ENCODE peak calls at places on chromosomes 3 and 15, in eight cellular contexts. X, M, C, S, H, T, F and L are unnamed samples.

GRCh38 chr3:17136251-17136721 is 251.5 kb downstream of the PLCL2 start:
- DNase-seq in X (peak), M (no peak), C (peak), S (no peak), H (no peak), T (peak), F (no peak), L (no peak)

GRCh38 chr3:196804775-196805174 is 62.9 kb upstream of the SENP5 start:
- DNase-seq in X (no peak), M (no peak), C (no peak), S (no peak), H (no peak), T (no peak), F (no peak), L (no peak)

GRCh38 chr15:25508369-25509002 is 69.7 kb upstream of the UBE3A start:
- DNase-seq in X (no peak), M (peak), C (no peak), S (no peak), H (no peak), T (no peak), F (no peak), L (peak)

GRCh38 chr15:100902436-100903190 is 16.5 kb upstream of the LRRK1 start:
- DNase-seq in X (peak), M (no peak), C (peak), S (peak), H (no peak), T (peak), F (peak), L (no peak)

GRCh38 chr3:101720851-101721649 is 3.4 kb upstream of the CEP97 start:
- DNase-seq in X (no peak), M (no peak), C (no peak), S (no peak), H (no peak), T (no peak), F (no peak), L (no peak)

GRCh38 chr3:114207768-114208167 is 28.9 kb upstream of the DRD3 start:
- DNase-seq in X (no peak), M (no peak), C (no peak), S (no peak), H (no peak), T (no peak), F (no peak), L (no peak)

GRCh38 chr3:49098910-49099630 is 5.2 kb upstream of the QRICH1 start:
- DNase-seq in X (no peak), M (no peak), C (no peak), S (no peak), H (no peak), T (no peak), F (no peak), L (no peak)

GRCh38 chr15:51883436-51883835 is 54.0 kb downstream of the TMOD3 start:
- DNase-seq in X (no peak), M (no peak), C (no peak), S (no peak), H (no peak), T (no peak), F (no peak), L (no peak)

GRCh38 chr15:99429681-99430081 is 136.1 kb upstream of the MEF2A start:
- DNase-seq in X (no peak), M (no peak), C (no peak), S (peak), H (no peak), T (no peak), F (no peak), L (no peak)

GRCh38 chr3:119782435-119782834 is 534 bp downstream of the NR1I2 start:
- DNase-seq in X (no peak), M (no peak), C (no peak), S (no peak), H (no peak), T (no peak), F (no peak), L (no peak)

GRCh38 chr3:119779731-119780383 is 2.0 kb upstream of the NR1I2 start:
- DNase-seq in X (no peak), M (no peak), C (no peak), S (no peak), H (no peak), T (no peak), F (no peak), L (peak)

GRCh38 chr3:119783883-119784282 is 2.0 kb downstream of the NR1I2 start:
- DNase-seq in X (no peak), M (no peak), C (no peak), S (no peak), H (no peak), T (no peak), F (no peak), L (no peak)

GRCh38 chr3:119783255-119783654 is 1.4 kb downstream of the NR1I2 start:
- DNase-seq in X (no peak), M (no peak), C (no peak), S (no peak), H (no peak), T (no peak), F (no peak), L (peak)

GRCh38 chr3:119781330-119782198 is at the start of gene NR1I2:
- DNase-seq in X (no peak), M (no peak), C (no peak), S (no peak), H (no peak), T (no peak), F (no peak), L (no peak)
- TF ChIP-seq POLR2A in X (no peak), M (no peak), C (no peak), S (no peak), H (no peak), T (no peak), F (peak), L (no peak)

DNA sequence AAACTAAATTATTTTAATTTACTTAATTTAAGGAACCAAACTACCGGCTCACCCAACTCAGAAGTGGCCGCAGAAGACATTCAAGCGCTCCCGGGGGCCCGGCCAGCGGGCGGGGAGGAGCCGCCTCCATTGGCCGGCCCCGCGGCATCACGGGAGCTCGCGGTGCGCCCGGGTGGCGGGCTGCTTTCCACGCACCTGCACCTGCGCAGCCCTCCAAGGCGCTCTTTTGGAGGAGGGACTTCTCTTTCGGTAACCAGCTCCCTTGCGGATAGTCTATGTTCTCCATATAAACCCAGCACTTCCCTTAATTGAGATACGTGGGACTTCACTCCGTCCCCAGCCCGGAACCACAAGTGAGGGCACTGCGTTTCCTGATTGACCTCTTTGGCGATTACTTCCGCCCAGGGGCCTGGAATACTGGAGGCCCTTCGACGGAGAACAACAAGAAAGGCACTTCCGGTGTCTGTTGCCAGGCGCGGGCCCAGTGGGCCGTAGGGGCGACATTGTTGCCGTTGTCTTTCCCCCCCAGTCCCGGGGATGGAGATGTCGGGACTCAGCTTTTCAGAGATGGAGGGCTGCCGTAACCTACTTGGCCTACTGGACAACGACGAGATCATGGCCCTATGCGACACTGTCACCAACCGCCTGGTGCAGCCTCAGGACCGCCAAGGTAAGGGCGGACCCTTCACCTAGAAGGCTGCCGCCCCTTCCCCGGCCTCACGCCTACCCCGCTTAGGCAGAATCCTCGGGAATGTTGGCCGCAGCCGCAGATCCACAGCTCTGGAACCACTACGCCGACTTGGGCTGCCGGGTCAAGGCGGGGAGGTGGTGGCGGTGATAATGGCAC is at the start of gene C3orf38:
- DNase-seq in X (peak), M (peak), C (peak), S (peak), H (peak), T (peak), F (peak), L (peak)
- TF ChIP-seq POLR2A in X (peak), M (peak), C (peak), S (peak), H (peak), T (peak), F (peak), L (peak)

GRCh38 chr3:53222183-53222901 is 33.5 kb downstream of the TKT start:
- DNase-seq in X (no peak), M (no peak), C (no peak), S (no peak), H (no peak), T (no peak), F (no peak), L (no peak)
- TF ChIP-seq POLR2A in X (no peak), M (no peak), C (no peak), S (no peak), H (no peak), T (no peak), F (no peak), L (no peak)

DNA sequence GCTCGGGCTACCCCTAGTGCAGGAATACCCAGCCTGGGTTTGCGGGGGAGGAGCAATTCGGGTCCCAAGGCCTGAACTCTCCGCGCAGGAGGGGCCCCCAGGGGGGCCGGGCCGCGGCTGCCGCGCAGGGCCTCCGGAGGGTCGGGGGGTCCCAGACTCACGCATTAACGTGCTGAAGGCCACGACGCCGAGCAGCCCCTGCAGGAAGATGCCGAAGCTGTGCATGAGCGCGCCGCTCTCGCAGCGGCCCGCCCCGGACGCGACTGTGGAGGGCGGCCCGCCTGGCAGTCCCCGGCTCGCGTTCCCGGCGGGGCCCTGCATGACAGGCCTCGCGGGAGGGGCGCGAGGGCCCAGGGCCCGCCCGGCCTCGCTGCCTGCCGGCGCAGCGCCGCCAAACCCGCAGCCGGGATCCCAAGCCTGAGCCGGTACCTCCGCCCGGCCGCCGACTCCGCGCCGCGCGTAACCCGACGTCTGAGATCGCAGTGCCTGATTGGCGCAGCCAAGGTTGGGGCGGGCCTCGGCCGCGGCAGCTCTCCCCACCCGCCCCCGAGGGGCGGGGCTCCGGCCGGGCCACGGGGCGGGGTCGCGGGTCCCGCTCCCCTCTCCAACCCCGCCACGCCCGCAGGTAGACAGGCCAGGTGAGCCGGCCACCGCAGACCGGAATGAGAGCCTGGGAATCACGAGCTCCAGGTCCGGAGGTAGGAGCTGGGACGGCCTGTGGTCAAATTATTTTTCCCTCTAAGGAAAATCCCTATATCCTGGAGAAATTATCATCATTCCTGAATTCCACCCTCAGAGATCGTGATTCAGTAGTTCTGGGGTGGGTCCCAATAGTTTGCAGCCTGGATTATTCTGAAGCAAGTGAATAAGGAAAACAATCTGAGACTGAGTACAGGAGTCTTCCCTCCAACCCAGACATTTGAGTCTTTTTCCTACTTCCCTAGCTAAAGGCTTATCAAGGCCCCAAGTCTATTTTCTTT is at the start of gene STIMATE:
- DNase-seq in X (peak), M (peak), C (peak), S (peak), H (no peak), T (peak), F (peak), L (peak)
- TF ChIP-seq POLR2A in X (no peak), M (peak), C (peak), S (no peak), H (peak), T (no peak), F (peak), L (peak)

GRCh38 chr3:192899540-192899982 is 18.1 kb downstream of the MB21D2 start:
- DNase-seq in X (no peak), M (no peak), C (no peak), S (no peak), H (no peak), T (no peak), F (no peak), L (no peak)
- TF ChIP-seq POLR2A in X (no peak), M (no peak), C (no peak), S (no peak), H (no peak), T (no peak), F (no peak), L (no peak)

DNA sequence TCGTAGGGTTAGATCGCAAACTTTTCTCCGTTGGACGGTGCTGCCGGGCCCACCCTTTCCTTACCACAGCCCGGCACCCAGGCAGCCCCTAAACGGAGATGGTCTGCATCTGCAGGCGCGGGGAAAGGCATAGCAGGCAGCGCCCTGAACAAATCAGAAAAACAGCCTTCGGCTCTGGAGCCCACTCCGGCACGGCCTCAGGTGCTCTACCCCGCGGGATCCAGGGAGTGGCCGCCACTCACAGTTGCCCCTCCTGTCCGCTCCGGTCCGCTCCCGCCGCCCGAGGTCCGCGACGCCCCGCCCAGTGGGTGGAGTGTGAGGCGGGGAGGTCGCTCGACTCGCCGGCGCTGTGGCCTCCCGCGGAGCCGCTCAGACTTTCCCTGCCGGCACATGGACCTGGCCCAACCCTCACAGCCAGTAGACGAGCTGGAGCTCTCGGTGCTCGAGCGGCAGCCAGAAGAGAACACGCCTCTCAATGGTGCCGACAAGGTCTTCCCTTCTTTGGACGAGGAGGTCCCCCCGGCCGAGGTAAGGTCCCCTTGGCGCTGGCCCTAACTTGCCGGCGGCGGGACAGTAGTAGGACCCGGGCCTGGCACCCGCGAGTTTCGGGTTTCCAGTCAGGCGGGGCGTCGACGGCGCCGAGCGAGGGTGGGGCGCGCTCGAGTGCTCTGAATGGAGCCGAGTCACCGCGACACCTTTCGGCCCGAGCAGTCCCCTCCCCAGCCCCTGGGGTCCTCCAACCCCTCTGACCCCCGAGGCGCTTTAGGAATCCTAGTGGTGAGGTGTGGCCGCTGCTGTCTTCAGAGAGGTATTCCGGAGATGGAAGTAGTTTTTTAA is at the start of gene C3orf52:
- DNase-seq in X (peak), M (peak), C (peak), S (peak), H (no peak), T (peak), F (peak), L (peak)
- TF ChIP-seq POLR2A in X (no peak), M (peak), C (peak), S (no peak), H (no peak), T (peak), F (no peak), L (no peak)

DNA sequence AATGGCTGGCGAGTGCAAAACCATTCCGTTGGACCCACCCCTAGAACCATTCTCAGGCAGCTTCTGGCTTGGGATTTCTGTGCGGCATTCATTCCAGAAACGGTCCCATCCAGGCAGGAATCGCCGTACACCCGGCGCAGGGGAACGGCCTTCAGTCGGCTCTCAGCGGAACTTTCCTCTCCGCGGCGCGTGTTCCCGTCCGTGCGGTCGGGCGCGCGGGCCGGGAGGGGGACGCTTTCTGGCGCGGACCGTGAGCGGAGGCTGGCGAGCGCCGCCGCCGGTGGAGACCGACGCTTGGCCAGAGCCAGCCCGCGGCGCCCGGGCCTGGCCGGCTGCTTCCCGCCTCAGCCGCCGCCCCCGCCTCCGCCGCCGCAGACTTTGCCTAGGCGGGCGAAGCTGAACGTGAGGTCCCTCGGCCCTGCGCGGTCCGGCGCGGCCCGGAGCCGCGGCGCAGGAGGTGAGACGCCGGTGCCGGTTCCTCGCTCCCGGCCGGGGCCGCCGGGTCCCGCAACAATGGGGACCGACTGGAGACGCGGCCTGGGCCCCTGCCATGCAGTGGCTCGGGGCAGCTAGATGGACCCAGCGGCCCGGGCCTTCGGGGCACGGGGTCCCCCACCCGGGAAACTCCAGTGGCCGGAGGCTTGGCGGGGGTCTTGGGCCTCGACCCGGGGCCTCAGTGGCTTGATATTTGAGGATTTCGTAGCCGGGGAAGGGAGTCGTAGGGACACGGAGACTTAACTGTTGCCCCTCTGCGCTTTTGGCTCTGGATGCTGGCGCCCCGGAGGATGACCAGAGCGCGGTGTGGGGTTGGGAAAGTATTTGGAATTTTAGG is at the start of gene RAD54L2:
- DNase-seq in X (peak), M (peak), C (peak), S (peak), H (peak), T (peak), F (peak), L (peak)
- TF ChIP-seq POLR2A in X (peak), M (peak), C (peak), S (no peak), H (no peak), T (no peak), F (peak), L (peak)

GRCh38 chr15:75335705-75336355 is at the start of gene COMMD4:
- DNase-seq in X (peak), M (peak), C (peak), S (peak), H (peak), T (peak), F (peak), L (peak)
- TF ChIP-seq POLR2A in X (no peak), M (peak), C (peak), S (peak), H (no peak), T (no peak), F (peak), L (peak)

DNA sequence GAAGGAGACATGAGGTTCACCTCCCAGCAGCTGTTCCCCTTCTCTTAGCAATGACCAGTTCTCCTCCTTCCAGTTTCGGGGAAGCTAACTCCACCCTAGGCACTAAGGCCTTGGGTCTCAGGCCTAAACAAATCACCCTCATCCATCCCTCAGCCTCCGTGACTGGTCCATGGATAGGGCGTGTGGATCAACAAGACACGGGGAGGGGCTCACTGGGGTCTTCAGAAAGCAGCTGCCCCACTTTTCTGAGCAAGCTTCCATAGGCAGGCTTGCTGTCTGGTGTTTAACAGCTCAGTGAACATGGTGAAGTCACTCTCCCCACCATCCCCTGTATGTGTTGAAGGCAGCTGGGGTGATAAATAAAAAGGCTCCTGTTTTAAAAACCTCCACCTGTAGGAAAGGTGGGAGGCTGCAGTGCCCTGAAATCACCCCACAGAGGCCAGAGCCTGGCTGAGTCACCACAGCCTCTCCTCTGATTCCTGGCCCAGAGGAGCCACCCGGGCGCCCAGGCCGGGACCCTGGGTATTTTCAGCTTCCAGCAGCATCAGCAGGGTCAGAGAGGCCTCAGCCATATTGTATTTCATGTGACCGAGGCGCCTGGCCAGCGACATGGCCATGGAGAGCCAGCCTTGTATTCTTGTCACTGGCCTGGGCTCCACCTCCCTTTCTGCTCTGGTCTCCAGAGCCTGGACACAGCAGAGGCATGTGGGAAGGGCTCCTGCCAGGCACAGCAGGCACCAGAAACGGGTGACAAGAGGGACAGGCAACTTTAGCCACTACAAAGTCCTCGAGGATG is 60.3 kb upstream of the HERC1 start:
- DNase-seq in X (no peak), M (no peak), C (no peak), S (no peak), H (no peak), T (no peak), F (no peak), L (no peak)
- TF ChIP-seq POLR2A in X (no peak), M (no peak), C (no peak), S (no peak), H (no peak), T (no peak), F (no peak), L (no peak)